ENCODE peak calls at places on chromosomes 1 and 21, in six cellular contexts. I is stimulated activated CD8-positive, alpha-beta memory T cell treated with anti-CD3 and anti-CD28 coated beads, Interleukin-4, amount 100 ng/mL, for 24 hours; K is fibroblast of lung; V is type B pancreatic cell; A is cardiac fibroblast; R is activated T-cell treated with anti-CD3 and anti-CD28 coated beads, Interleukin-2, amount 50 U/mL, for 72 hours. N is an unnamed sample.

GRCh38 chr1:192609110-192610079 is 26.6 kb upstream of the RGS13 start:
- DNase-seq in I (peak), K (no peak), V (no peak), A (no peak), R (peak), N (no peak)

GRCh38 chr1:245428681-245429080 is 273.9 kb downstream of the KIF26B start:
- DNase-seq in I (no peak), K (no peak), V (no peak), A (no peak), R (no peak), N (no peak)

GRCh38 chr1:21706151-21706835 is 37.1 kb upstream of the RAP1GAP start:
- DNase-seq in I (no peak), K (peak), V (no peak), A (peak), R (no peak), N (peak)

GRCh38 chr1:75265792-75266191 is 131.6 kb downstream of the LHX8 start:
- DNase-seq in I (no peak), K (peak), V (no peak), A (peak), R (no peak), N (peak)

GRCh38 chr1:28807046-28807445 is 4.9 kb upstream of the OPRD1 start:
- DNase-seq in I (no peak), K (no peak), V (no peak), A (no peak), R (no peak), N (no peak)

GRCh38 chr1:37476460-37477197 is 2.2 kb downstream of the ZC3H12A start:
- DNase-seq in I (no peak), K (peak), V (no peak), A (peak), R (no peak), N (peak)

GRCh38 chr1:7732331-7732730 is 38.8 kb upstream of the VAMP3 start:
- DNase-seq in I (no peak), K (no peak), V (no peak), A (no peak), R (no peak), N (no peak)

GRCh38 chr1:67753776-67754525 is 69.0 kb downstream of the GADD45A start:
- DNase-seq in I (no peak), K (no peak), V (no peak), A (no peak), R (peak), N (no peak)

GRCh38 chr21:34004984-34005383 is 68.4 kb upstream of the MRPS6 start:
- DNase-seq in I (no peak), K (peak), V (no peak), A (no peak), R (no peak), N (no peak)

GRCh38 chr1:199085903-199086302 is 447.1 kb downstream of the PTPRC start:
- DNase-seq in I (no peak), K (no peak), V (no peak), A (no peak), R (no peak), N (no peak)

GRCh38 chr1:47755368-47755990 is 241.7 kb downstream of the TRABD2B start:
- DNase-seq in I (peak), K (no peak), V (peak), A (no peak), R (peak), N (no peak)

GRCh38 chr1:47031059-47031458 is 7.6 kb downstream of the CYP4X1 start:
- DNase-seq in I (no peak), K (peak), V (no peak), A (peak), R (no peak), N (peak)

GRCh38 chr1:176167210-176167609 is 39.9 kb downstream of the COP1 start:
- DNase-seq in I (no peak), K (no peak), V (no peak), A (no peak), R (no peak), N (no peak)

GRCh38 chr1:100265562-100265930 is 470 bp upstream of the RTCA start:
- DNase-seq in I (no peak), K (no peak), V (no peak), A (peak), R (no peak), N (no peak)

GRCh38 chr1:10306435-10306834 is 92.4 kb upstream of the PGD start:
- DNase-seq in I (no peak), K (no peak), V (no peak), A (no peak), R (no peak), N (no peak)

GRCh38 chr1:220398238-220398637 is 126.0 kb upstream of the RAB3GAP2 start:
- DNase-seq in I (no peak), K (no peak), V (no peak), A (no peak), R (no peak), N (no peak)

GRCh38 chr1:101278238-101278637 is 41.4 kb downstream of the S1PR1 start:
- DNase-seq in I (no peak), K (no peak), V (no peak), A (no peak), R (no peak), N (no peak)

GRCh38 chr1:24102966-24103365 is 9.0 kb downstream of the MYOM3 start:
- DNase-seq in I (no peak), K (no peak), V (no peak), A (peak), R (no peak), N (no peak)

GRCh38 chr1:238558156-238558555 is 667.4 kb upstream of the ZP4 start:
- DNase-seq in I (no peak), K (peak), V (no peak), A (peak), R (no peak), N (peak)

GRCh38 chr21:38384675-38385074 is 113.6 kb downstream of the ERG start:
- DNase-seq in I (no peak), K (no peak), V (no peak), A (no peak), R (no peak), N (no peak)

GRCh38 chr21:42161401-42161956 is 57.5 kb upstream of the ABCG1 start:
- DNase-seq in I (no peak), K (no peak), V (peak), A (no peak), R (no peak), N (no peak)

N was measured in fibroblast of the aortic adventitia.